ENCODE peak calls at places on chromosome 6, in eight cellular contexts. B, F, I, Q, Y, R, J and V are unnamed samples. For H3K9me2, the result is how much of the 10 kb centered on the place peaks cover.

GRCh38 chr6:7954477-7955200 is 44.1 kb upstream of the TXNDC5 start:
- DNase-seq in B (peak), F (no peak), I (no peak), Q (no peak), Y (no peak), R (no peak), J (no peak), V (no peak)

GRCh38 chr6:109075934-109076333 is 18.7 kb downstream of the SESN1 start:
- DNase-seq in B (peak), F (no peak), I (no peak), Q (no peak), Y (no peak), R (no peak), J (no peak), V (no peak)

GRCh38 chr6:33172307-33173227 is 19.7 kb downstream of the COL11A2 start:
- DNase-seq in B (peak), F (peak), I (peak), Q (peak), Y (no peak), R (peak), J (no peak), V (peak)

GRCh38 chr6:108896111-108896661 is 48.0 kb downstream of the ARMC2 start:
- DNase-seq in B (peak), F (no peak), I (no peak), Q (no peak), Y (no peak), R (no peak), J (peak), V (peak)

GRCh38 chr6:14121936-14122344 is 4.4 kb downstream of the CD83 start:
- DNase-seq in B (no peak), F (no peak), I (peak), Q (no peak), Y (no peak), R (no peak), J (no peak), V (no peak)

GRCh38 chr6:42230320-42231034 is 12.8 kb upstream of the MRPS10 start:
- DNase-seq in B (peak), F (no peak), I (peak), Q (peak), Y (peak), R (no peak), J (no peak), V (no peak)

GRCh38 chr6:15429146-15430110 is 183.6 kb downstream of the JARID2 start:
- DNase-seq in B (no peak), F (no peak), I (no peak), Q (no peak), Y (no peak), R (no peak), J (no peak), V (no peak)

GRCh38 chr6:163950159-163950558 is 535.6 kb downstream of the QKI start:
- DNase-seq in B (no peak), F (no peak), I (no peak), Q (no peak), Y (no peak), R (no peak), J (no peak), V (no peak)

GRCh38 chr6:38517005-38517404 is 122.7 kb downstream of the BTBD9 start:
- DNase-seq in B (peak), F (peak), I (no peak), Q (no peak), Y (no peak), R (no peak), J (no peak), V (no peak)

GRCh38 chr6:15433517-15433874 is 187.6 kb downstream of the JARID2 start:
- DNase-seq in B (no peak), F (no peak), I (no peak), Q (no peak), Y (no peak), R (no peak), J (no peak), V (no peak)

GRCh38 chr6:14192186-14192788 is 74.7 kb downstream of the CD83 start:
- DNase-seq in B (peak), F (no peak), I (no peak), Q (no peak), Y (no peak), R (no peak), J (no peak), V (no peak)

GRCh38 chr6:114713690-114714089 is 370.9 kb upstream of the HS3ST5 start:
- DNase-seq in B (no peak), F (no peak), I (no peak), Q (no peak), Y (no peak), R (no peak), J (no peak), V (no peak)

GRCh38 chr6:114718716-114719270 is 376.0 kb upstream of the HS3ST5 start:
- DNase-seq in B (no peak), F (no peak), I (no peak), Q (no peak), Y (no peak), R (no peak), J (no peak), V (no peak)

GRCh38 chr6:114712129-114712662 is 369.4 kb upstream of the HS3ST5 start:
- DNase-seq in B (no peak), F (no peak), I (no peak), Q (no peak), Y (no peak), R (no peak), J (no peak), V (no peak)

DNA sequence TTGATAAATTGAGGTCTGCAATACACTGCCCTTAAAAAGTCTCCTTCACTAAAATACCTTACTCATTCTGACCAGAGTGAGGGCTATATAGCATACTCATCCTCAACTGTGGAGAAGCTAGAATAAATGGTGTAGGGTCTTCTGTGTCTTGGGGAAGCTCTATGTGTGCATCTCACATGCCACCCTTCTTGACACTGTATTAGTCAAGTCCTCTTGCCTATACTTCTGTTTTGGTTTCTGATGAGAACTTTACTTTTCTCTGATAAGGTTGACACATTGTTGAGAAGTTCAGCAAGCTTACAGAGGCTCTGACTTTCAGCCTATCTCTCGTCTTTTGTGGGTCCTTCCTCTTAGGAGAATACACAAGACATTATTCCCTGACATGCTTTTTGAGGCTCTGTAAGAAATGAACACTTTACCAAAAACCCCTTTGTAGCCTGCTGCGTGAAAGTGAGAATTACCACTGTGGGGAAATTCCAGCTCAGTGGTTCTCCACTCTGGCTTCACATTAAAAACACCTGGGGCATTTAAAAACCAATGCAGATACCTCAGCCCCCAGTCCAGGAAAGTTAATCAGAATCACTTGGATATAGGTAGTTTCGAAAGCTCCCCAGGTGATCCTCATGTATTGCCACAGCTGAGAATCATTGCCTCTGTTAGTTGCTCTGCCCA is 372.1 kb upstream of the HS3ST5 start:
- DNase-seq in B (no peak), F (no peak), I (no peak), Q (no peak), Y (no peak), R (no peak), J (no peak), V (peak)
- H3K9me2 ChIP-seq in B (under half), F (under half), I (under half), Q (under half), Y (under half), R (under half), J (under half), V (under half)

DNA sequence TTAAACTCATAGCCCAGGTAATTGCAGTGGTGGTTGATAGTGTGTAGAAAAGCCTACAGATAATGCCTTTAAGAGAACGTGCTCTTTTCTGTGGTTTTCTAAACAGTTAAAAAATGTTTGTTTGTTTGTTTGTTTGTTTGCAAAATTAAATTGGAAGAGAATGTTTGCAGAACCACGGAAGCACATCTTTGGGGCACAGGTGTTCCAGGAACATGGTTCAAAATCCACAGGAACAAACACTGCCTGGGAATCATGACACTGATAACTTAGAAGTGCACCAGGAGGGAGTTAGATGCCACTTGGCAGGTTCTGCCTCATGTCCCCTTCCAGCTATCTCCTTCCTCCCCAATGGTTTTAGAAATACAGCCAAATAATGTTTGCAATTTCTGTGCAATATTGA is 274.5 kb upstream of the FOXQ1 start:
- DNase-seq in B (no peak), F (no peak), I (no peak), Q (no peak), Y (no peak), R (no peak), J (no peak), V (no peak)
- H3K4me2 ChIP-seq in B (no peak), F (no peak), I (no peak), Q (no peak), Y (no peak), R (no peak), J (no peak), V (no peak)

DNA sequence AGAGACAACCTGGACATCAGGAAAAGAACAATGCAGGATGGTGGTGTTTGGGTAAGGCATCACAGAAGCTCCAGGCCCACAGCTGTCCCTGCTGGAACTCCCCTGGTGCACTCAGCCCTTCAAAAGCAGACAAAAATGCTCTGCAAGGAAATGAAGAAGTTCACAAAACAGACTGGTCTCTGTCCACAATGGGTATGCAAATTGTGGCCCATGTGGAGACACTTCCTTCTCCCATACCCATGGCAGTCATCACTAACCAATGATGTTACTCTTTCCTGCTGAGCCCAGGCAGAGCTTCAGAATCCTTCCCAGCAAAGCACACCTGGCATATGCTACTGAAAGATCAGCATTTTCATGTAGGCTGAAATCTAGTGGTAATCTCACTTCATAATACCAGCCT is 42.6 kb upstream of the PXDC1 start:
- DNase-seq in B (no peak), F (no peak), I (peak), Q (no peak), Y (no peak), R (no peak), J (peak), V (no peak)
- TF ChIP-seq CTCF in B (no peak), F (no peak), I (no peak), Q (no peak), Y (no peak), R (no peak), J (no peak), V (no peak)

GRCh38 chr6:75620387-75621304 is 19.0 kb downstream of the SENP6 start:
- DNase-seq in B (no peak), F (no peak), I (no peak), Q (no peak), Y (no peak), R (no peak), J (peak), V (no peak)

GRCh38 chr6:75624335-75624734 is 22.7 kb downstream of the SENP6 start:
- DNase-seq in B (no peak), F (no peak), I (no peak), Q (no peak), Y (no peak), R (no peak), J (no peak), V (no peak)

GRCh38 chr6:75621846-75622245 is 20.2 kb downstream of the SENP6 start:
- DNase-seq in B (no peak), F (no peak), I (no peak), Q (no peak), Y (no peak), R (no peak), J (no peak), V (no peak)

GRCh38 chr6:75619230-75619899 is 17.7 kb downstream of the SENP6 start:
- DNase-seq in B (no peak), F (no peak), I (no peak), Q (no peak), Y (no peak), R (no peak), J (no peak), V (no peak)

GRCh38 chr6:75624988-75625387 is 23.3 kb downstream of the SENP6 start:
- DNase-seq in B (no peak), F (no peak), I (no peak), Q (no peak), Y (no peak), R (no peak), J (no peak), V (no peak)
- H3K9me2 ChIP-seq in B (under half), F (under half), I (under half), Q (under half), Y (under half), R (under half), J (under half), V (under half)

GRCh38 chr6:142568857-142569597 is 267.2 kb downstream of the ADGRG6 start:
- DNase-seq in B (no peak), F (no peak), I (no peak), Q (no peak), Y (no peak), R (no peak), J (peak), V (peak)
- H3K4me2 ChIP-seq in B (no peak), F (no peak), I (no peak), Q (peak), Y (peak), R (peak), J (peak), V (no peak)

DNA sequence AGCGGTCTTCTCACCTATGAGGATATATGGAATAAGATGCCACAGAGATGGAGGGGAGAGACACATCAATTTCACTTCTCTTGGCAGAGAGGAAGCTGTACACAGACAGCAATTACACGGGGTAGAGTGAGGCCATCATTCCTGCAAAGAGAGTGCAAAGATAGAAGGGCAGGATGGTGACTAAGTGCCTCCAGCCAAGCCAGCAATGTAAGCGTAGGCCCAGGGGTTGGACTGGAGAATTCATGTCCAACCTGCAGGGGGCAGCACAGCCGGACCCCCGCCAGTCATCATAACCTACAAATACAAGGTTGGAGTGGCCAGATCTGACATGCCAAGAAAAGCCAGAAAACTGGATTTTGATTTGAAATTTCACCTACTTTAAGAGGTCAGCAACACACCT is 56.3 kb downstream of the NRN1 start:
- DNase-seq in B (peak), F (no peak), I (peak), Q (peak), Y (peak), R (no peak), J (no peak), V (no peak)
- TF ChIP-seq CTCF in B (peak), F (peak), I (peak), Q (peak), Y (peak), R (peak), J (peak), V (peak)